ENCODE peak calls at places on chromosome 22, in four cellular contexts. One of them, this sample, is unnamed.
A peak's percentile ranks its signal among the peaks of the same experiment; 100 is the strongest.

GRCh38 chr22:46547883-46548244 is 10.4 kb upstream of the CELSR1 start:
- DNase-seq in RWPE1: no peak
- DNase-seq in SJCRH30: no peak
- DNase-seq in upper lobe of right lung: no peak
- DNase-seq in this sample: no peak

GRCh38 chr22:27801197-27801615 is 350 bp downstream of the MN1 start:
- DNase-seq in RWPE1: peak; percentile 13
- DNase-seq in SJCRH30: peak; percentile 51
- DNase-seq in upper lobe of right lung: peak; percentile 69
- DNase-seq in this sample: peak; percentile 46

GRCh38 chr22:46934746-46935491 is 172.5 kb downstream of the TBC1D22A start:
- DNase-seq in RWPE1: peak; percentile 69
- DNase-seq in SJCRH30: peak; percentile 59
- DNase-seq in upper lobe of right lung: no peak
- DNase-seq in this sample: no peak

GRCh38 chr22:37095113-37095512 is 14.4 kb downstream of the TMPRSS6 start:
- DNase-seq in RWPE1: no peak
- DNase-seq in SJCRH30: no peak
- DNase-seq in upper lobe of right lung: no peak
- DNase-seq in this sample: no peak

GRCh38 chr22:17884084-17884483 is 109.8 kb upstream of the BID start:
- DNase-seq in RWPE1: peak; percentile 34
- DNase-seq in SJCRH30: no peak
- DNase-seq in upper lobe of right lung: no peak
- DNase-seq in this sample: no peak

GRCh38 chr22:24554316-24555159 is at the start of gene GUCD1:
- DNase-seq in RWPE1: peak; percentile 21
- DNase-seq in SJCRH30: peak; percentile 26
- DNase-seq in upper lobe of right lung: no peak
- DNase-seq in this sample: peak; percentile 15

GRCh38 chr22:28581020-28581419 is 98.6 kb downstream of the TTC28 start:
- DNase-seq in RWPE1: no peak
- DNase-seq in SJCRH30: no peak
- DNase-seq in upper lobe of right lung: no peak
- DNase-seq in this sample: no peak

GRCh38 chr22:25406510-25407210 is 157.8 kb upstream of the GRK3 start:
- DNase-seq in RWPE1: no peak
- DNase-seq in SJCRH30: peak; percentile 64
- DNase-seq in upper lobe of right lung: peak; percentile 67
- DNase-seq in this sample: no peak

GRCh38 chr22:10961043-10961860 is 4566.7 kb upstream of the OR11H1 start:
- DNase-seq in RWPE1: no peak
- DNase-seq in SJCRH30: no peak
- DNase-seq in upper lobe of right lung: no peak
- DNase-seq in this sample: no peak

GRCh38 chr22:23249506-23250423 is 69.5 kb downstream of the BCR start:
- DNase-seq in RWPE1: no peak
- DNase-seq in SJCRH30: no peak
- DNase-seq in upper lobe of right lung: no peak
- DNase-seq in this sample: peak; percentile 62

GRCh38 chr22:40668611-40669390 is 10.5 kb upstream of the MCHR1 start:
- DNase-seq in RWPE1: peak; percentile 65
- DNase-seq in SJCRH30: no peak
- DNase-seq in upper lobe of right lung: no peak
- DNase-seq in this sample: no peak
- H3K27ac ChIP-seq in RWPE1: peak overlapping the region; percentile 30
- H3K27ac ChIP-seq in SJCRH30: no peak overlapping the region
- H3K27ac ChIP-seq in upper lobe of right lung: no peak overlapping the region
- H3K27ac ChIP-seq in this sample: no peak overlapping the region

DNA sequence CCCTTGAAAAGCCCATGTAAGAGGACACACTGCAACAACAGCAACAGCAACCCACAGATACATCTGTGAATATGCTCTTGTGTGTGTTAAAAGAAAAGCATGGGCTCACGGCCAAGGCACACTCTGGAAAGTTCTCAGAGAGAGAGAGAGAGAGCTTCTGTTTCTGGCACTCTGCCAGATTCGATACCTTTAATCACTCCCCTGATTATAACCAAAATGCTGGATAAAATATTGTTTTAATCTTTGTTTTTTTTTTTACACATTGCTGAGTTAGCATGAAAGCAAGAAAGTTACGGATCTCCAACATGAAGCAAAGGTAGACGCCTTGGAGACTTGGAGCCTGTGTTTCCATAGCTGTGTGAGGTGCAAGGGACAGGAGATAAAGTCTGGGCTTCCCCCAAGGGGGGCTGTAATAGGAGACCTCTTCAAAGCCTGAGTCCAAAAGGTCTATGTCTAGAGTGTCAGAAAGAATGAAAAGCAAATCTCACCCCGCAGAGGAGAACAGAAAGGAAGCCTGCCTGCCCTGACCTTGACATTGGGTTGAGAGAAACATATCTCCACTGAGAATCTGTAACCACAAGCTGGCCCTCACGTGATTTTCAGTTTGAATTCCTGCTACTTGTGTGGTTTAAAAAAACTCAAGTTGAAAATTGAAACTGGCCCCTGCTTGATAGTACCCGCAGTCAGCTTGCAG is 33.7 kb upstream of the MPPED1 start:
- DNase-seq in RWPE1: no peak
- DNase-seq in SJCRH30: peak; percentile 38
- DNase-seq in upper lobe of right lung: no peak
- DNase-seq in this sample: no peak
- H3K27ac ChIP-seq in RWPE1: no peak overlapping the region
- H3K27ac ChIP-seq in SJCRH30: no peak overlapping the region
- H3K27ac ChIP-seq in upper lobe of right lung: no peak overlapping the region
- H3K27ac ChIP-seq in this sample: no peak overlapping the region

DNA sequence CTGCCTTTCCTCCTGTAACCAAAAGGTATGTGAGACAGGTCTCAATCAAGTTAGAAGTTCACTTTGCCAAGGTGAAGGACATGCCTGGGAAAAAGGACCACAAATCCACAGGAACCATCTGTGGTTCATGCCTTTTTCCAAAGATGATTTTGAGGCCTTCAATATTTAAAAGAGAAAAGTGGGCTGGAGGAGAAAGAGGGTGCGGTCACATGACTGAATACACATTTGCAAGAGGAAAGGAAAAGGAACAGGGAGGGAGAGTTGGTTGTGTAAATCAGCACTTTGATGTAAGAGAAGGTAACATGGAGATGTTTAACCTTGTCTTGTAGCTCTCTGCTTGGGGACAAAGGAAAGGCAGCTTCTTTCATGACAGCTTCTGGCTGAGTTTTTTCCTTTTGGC is 21.2 kb downstream of the MOV10L1 start:
- DNase-seq in RWPE1: no peak
- DNase-seq in SJCRH30: no peak
- DNase-seq in upper lobe of right lung: no peak
- DNase-seq in this sample: no peak
- H3K27ac ChIP-seq in RWPE1: no peak overlapping the region
- H3K27ac ChIP-seq in SJCRH30: no peak overlapping the region
- H3K27ac ChIP-seq in upper lobe of right lung: no peak overlapping the region
- H3K27ac ChIP-seq in this sample: no peak overlapping the region

GRCh38 chr22:42717197-42717967 is 3.3 kb downstream of the A4GALT start:
- DNase-seq in RWPE1: no peak
- DNase-seq in SJCRH30: no peak
- DNase-seq in upper lobe of right lung: no peak
- DNase-seq in this sample: peak; percentile 53

GRCh38 chr22:42714308-42714707 is 6.4 kb downstream of the A4GALT start:
- DNase-seq in RWPE1: no peak
- DNase-seq in SJCRH30: no peak
- DNase-seq in upper lobe of right lung: no peak
- DNase-seq in this sample: no peak

GRCh38 chr22:42714768-42715430 is 5.8 kb downstream of the A4GALT start:
- DNase-seq in RWPE1: no peak
- DNase-seq in SJCRH30: no peak
- DNase-seq in upper lobe of right lung: no peak
- DNase-seq in this sample: no peak

GRCh38 chr22:42716649-42717127 is 4.0 kb downstream of the A4GALT start:
- DNase-seq in RWPE1: no peak
- DNase-seq in SJCRH30: no peak
- DNase-seq in upper lobe of right lung: no peak
- DNase-seq in this sample: no peak

GRCh38 chr22:42716221-42716620 is 4.4 kb downstream of the A4GALT start:
- DNase-seq in RWPE1: no peak
- DNase-seq in SJCRH30: no peak
- DNase-seq in upper lobe of right lung: no peak
- DNase-seq in this sample: no peak
- H3K27ac ChIP-seq in RWPE1: peak overlapping the region; percentile 52
- H3K27ac ChIP-seq in SJCRH30: no peak overlapping the region
- H3K27ac ChIP-seq in upper lobe of right lung: no peak overlapping the region
- H3K27ac ChIP-seq in this sample: no peak overlapping the region

GRCh38 chr22:35419756-35420155 is 19.8 kb downstream of the MCM5 start:
- DNase-seq in RWPE1: no peak
- DNase-seq in SJCRH30: no peak
- DNase-seq in upper lobe of right lung: no peak
- DNase-seq in this sample: no peak

GRCh38 chr22:35421121-35421520 is 21.2 kb downstream of the MCM5 start:
- DNase-seq in RWPE1: no peak
- DNase-seq in SJCRH30: no peak
- DNase-seq in upper lobe of right lung: no peak
- DNase-seq in this sample: no peak

GRCh38 chr22:35417606-35418005 is 17.7 kb downstream of the MCM5 start:
- DNase-seq in RWPE1: no peak
- DNase-seq in SJCRH30: no peak
- DNase-seq in upper lobe of right lung: no peak
- DNase-seq in this sample: no peak

GRCh38 chr22:35418088-35418487 is 18.1 kb downstream of the MCM5 start:
- DNase-seq in RWPE1: peak; percentile 34
- DNase-seq in SJCRH30: no peak
- DNase-seq in upper lobe of right lung: no peak
- DNase-seq in this sample: no peak

DNA sequence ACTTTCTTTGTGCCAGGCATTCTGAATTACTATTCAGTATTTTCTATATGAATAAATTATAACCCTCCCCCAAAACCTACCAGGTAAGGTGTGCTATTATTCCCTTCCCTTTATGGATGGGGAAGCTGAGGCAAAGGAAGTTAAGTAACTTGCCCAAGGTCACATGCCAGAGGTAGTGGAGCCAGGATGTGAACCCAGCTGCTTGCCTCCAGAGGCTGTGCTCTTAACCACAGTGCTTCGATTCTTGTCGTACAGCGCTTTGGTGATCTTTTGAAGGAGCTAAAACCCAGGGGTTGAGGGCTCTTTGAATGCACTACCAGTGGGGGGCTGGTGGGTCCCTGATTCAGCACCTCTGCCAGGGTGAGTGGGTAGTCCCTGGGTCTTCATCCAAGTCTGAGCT is 18.8 kb downstream of the MCM5 start:
- DNase-seq in RWPE1: no peak
- DNase-seq in SJCRH30: no peak
- DNase-seq in upper lobe of right lung: no peak
- DNase-seq in this sample: no peak
- H3K27ac ChIP-seq in RWPE1: peak overlapping the region; percentile 24
- H3K27ac ChIP-seq in SJCRH30: no peak overlapping the region
- H3K27ac ChIP-seq in upper lobe of right lung: no peak overlapping the region
- H3K27ac ChIP-seq in this sample: no peak overlapping the region